ENCODE peak calls at places on chromosomes 16 and 17, in six cellular contexts. One of them, this sample, is unnamed.

GRCh38 chr17:1158879-1159278 is 20.9 kb downstream of the ABR start:
- DNase-seq in K562: no peak
- DNase-seq in SK-N-SH: no peak
- DNase-seq in HepG2: no peak
- DNase-seq in GM12878: no peak
- DNase-seq in H1: no peak
- DNase-seq in this sample: no peak

GRCh38 chr16:85310868-85311585 is 198.8 kb upstream of the CIBAR2 start:
- DNase-seq in K562: peak
- DNase-seq in SK-N-SH: no peak
- DNase-seq in HepG2: no peak
- DNase-seq in GM12878: no peak
- DNase-seq in H1: no peak
- DNase-seq in this sample: peak

GRCh38 chr17:73455050-73455687 is 143.4 kb upstream of the CDC42EP4 start:
- DNase-seq in K562: no peak
- DNase-seq in SK-N-SH: peak
- DNase-seq in HepG2: no peak
- DNase-seq in GM12878: no peak
- DNase-seq in H1: no peak
- DNase-seq in this sample: no peak

GRCh38 chr16:19831678-19832077 is 53.0 kb downstream of the GPRC5B start:
- DNase-seq in K562: peak
- DNase-seq in SK-N-SH: no peak
- DNase-seq in HepG2: no peak
- DNase-seq in GM12878: no peak
- DNase-seq in H1: no peak
- DNase-seq in this sample: no peak

GRCh38 chr17:55340171-55340570 is 75.4 kb downstream of the HLF start:
- DNase-seq in K562: no peak
- DNase-seq in SK-N-SH: no peak
- DNase-seq in HepG2: no peak
- DNase-seq in GM12878: no peak
- DNase-seq in H1: no peak
- DNase-seq in this sample: no peak

GRCh38 chr17:27540300-27541105 is 84.3 kb downstream of the KSR1 start:
- DNase-seq in K562: no peak
- DNase-seq in SK-N-SH: no peak
- DNase-seq in HepG2: peak
- DNase-seq in GM12878: no peak
- DNase-seq in H1: no peak
- DNase-seq in this sample: no peak

GRCh38 chr17:63838586-63839184 is 3.8 kb downstream of the SMARCD2 start:
- DNase-seq in K562: no peak
- DNase-seq in SK-N-SH: no peak
- DNase-seq in HepG2: no peak
- DNase-seq in GM12878: no peak
- DNase-seq in H1: no peak
- DNase-seq in this sample: peak

GRCh38 chr16:83268164-83268563 is 539.6 kb upstream of the HSBP1 start:
- DNase-seq in K562: no peak
- DNase-seq in SK-N-SH: no peak
- DNase-seq in HepG2: no peak
- DNase-seq in GM12878: no peak
- DNase-seq in H1: no peak
- DNase-seq in this sample: no peak

GRCh38 chr17:81512984-81513668 is 527 bp upstream of the ACTG1 start:
- DNase-seq in K562: peak
- DNase-seq in SK-N-SH: no peak
- DNase-seq in HepG2: peak
- DNase-seq in GM12878: no peak
- DNase-seq in H1: no peak
- DNase-seq in this sample: peak

GRCh38 chr17:34254651-34255380 is at the start of gene CCL2:
- DNase-seq in K562: no peak
- DNase-seq in SK-N-SH: peak
- DNase-seq in HepG2: no peak
- DNase-seq in GM12878: no peak
- DNase-seq in H1: peak
- DNase-seq in this sample: peak

GRCh38 chr16:79307214-79307613 is 293.3 kb downstream of the MAF start:
- DNase-seq in K562: no peak
- DNase-seq in SK-N-SH: no peak
- DNase-seq in HepG2: no peak
- DNase-seq in GM12878: no peak
- DNase-seq in H1: no peak
- DNase-seq in this sample: no peak

GRCh38 chr17:75869282-75870141 is 8.9 kb downstream of the TRIM47 start:
- DNase-seq in K562: peak
- DNase-seq in SK-N-SH: peak
- DNase-seq in HepG2: peak
- DNase-seq in GM12878: no peak
- DNase-seq in H1: no peak
- DNase-seq in this sample: no peak

GRCh38 chr16:2468725-2469398 is 2.2 kb upstream of the NTN3 start:
- DNase-seq in K562: peak
- DNase-seq in SK-N-SH: peak
- DNase-seq in HepG2: no peak
- DNase-seq in GM12878: peak
- DNase-seq in H1: peak
- DNase-seq in this sample: no peak

GRCh38 chr17:7079581-7080444 is at the start of gene CLEC10A:
- DNase-seq in K562: no peak
- DNase-seq in SK-N-SH: no peak
- DNase-seq in HepG2: no peak
- DNase-seq in GM12878: no peak
- DNase-seq in H1: no peak
- DNase-seq in this sample: no peak

DNA sequence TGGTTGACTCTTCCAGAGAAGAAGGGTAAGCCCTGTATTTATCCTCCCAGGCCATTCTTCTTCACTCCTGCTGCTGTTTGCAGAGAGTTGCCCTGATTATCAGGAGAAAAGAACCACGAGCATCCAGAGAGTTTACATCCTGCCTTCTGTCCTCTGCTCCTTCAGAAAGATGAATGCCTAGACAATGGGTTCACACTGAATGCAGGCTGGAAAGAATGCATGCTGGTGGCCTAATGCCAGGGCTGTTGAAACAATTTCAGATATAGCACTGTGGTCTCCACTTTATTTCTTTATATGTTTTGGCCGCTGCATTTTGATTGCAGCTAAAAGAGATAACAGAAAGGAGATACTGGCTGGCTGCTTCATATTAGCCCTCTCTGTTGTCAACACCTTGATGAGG is 21.2 kb upstream of the HAS3 start:
- DNase-seq in K562: no peak
- DNase-seq in SK-N-SH: no peak
- DNase-seq in HepG2: no peak
- DNase-seq in GM12878: no peak
- DNase-seq in H1: no peak
- DNase-seq in this sample: no peak
- TF ChIP-seq JUND in K562: no peak
- TF ChIP-seq JUND in SK-N-SH: no peak
- TF ChIP-seq JUND in HepG2: no peak
- TF ChIP-seq JUND in GM12878: no peak
- TF ChIP-seq JUND in H1: no peak
- TF ChIP-seq JUND in this sample: no peak

GRCh38 chr16:4924593-4925378 is 12.2 kb downstream of the PPL start:
- DNase-seq in K562: no peak
- DNase-seq in SK-N-SH: peak
- DNase-seq in HepG2: peak
- DNase-seq in GM12878: no peak
- DNase-seq in H1: no peak
- DNase-seq in this sample: no peak
- TF ChIP-seq JUND in K562: no peak
- TF ChIP-seq JUND in SK-N-SH: no peak
- TF ChIP-seq JUND in HepG2: peak
- TF ChIP-seq JUND in GM12878: no peak
- TF ChIP-seq JUND in H1: no peak
- TF ChIP-seq JUND in this sample: no peak

GRCh38 chr16:12453832-12454231 is 349.9 kb downstream of the CPPED1 start:
- DNase-seq in K562: no peak
- DNase-seq in SK-N-SH: no peak
- DNase-seq in HepG2: no peak
- DNase-seq in GM12878: no peak
- DNase-seq in H1: no peak
- DNase-seq in this sample: no peak

GRCh38 chr16:12449374-12449773 is 354.3 kb downstream of the CPPED1 start:
- DNase-seq in K562: no peak
- DNase-seq in SK-N-SH: no peak
- DNase-seq in HepG2: no peak
- DNase-seq in GM12878: no peak
- DNase-seq in H1: no peak
- DNase-seq in this sample: no peak

GRCh38 chr16:12450381-12450780 is 353.3 kb downstream of the CPPED1 start:
- DNase-seq in K562: no peak
- DNase-seq in SK-N-SH: no peak
- DNase-seq in HepG2: no peak
- DNase-seq in GM12878: no peak
- DNase-seq in H1: no peak
- DNase-seq in this sample: peak

GRCh38 chr16:12452549-12452948 is 351.1 kb downstream of the CPPED1 start:
- DNase-seq in K562: no peak
- DNase-seq in SK-N-SH: no peak
- DNase-seq in HepG2: no peak
- DNase-seq in GM12878: no peak
- DNase-seq in H1: no peak
- DNase-seq in this sample: no peak

DNA sequence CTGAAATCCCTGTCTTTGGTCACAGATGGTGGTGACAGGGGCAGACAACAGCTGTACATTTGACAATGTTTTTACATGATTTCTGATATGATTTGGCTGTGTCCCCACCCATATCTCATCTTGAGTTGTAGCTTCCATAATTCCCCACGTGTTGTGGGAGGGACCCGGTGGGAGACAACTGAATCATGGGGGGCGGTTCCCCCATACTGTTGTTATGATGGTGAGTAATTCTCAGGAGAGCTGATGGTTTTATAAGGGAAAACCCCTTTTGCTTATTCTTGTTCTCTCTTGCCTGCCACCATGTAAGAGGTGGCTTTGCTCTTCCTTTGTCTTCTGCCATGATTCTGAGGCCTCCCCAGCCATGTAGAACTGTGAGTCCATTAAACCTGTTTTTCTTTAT is 353.9 kb downstream of the CPPED1 start:
- DNase-seq in K562: no peak
- DNase-seq in SK-N-SH: no peak
- DNase-seq in HepG2: no peak
- DNase-seq in GM12878: no peak
- DNase-seq in H1: no peak
- DNase-seq in this sample: no peak
- TF ChIP-seq JUND in K562: no peak
- TF ChIP-seq JUND in SK-N-SH: no peak
- TF ChIP-seq JUND in HepG2: no peak
- TF ChIP-seq JUND in GM12878: no peak
- TF ChIP-seq JUND in H1: no peak
- TF ChIP-seq JUND in this sample: no peak

GRCh38 chr16:47258874-47259461 is 115.2 kb upstream of the NETO2 start:
- DNase-seq in K562: peak
- DNase-seq in SK-N-SH: peak
- DNase-seq in HepG2: peak
- DNase-seq in GM12878: peak
- DNase-seq in H1: no peak
- DNase-seq in this sample: no peak
- TF ChIP-seq JUND in K562: no peak
- TF ChIP-seq JUND in SK-N-SH: no peak
- TF ChIP-seq JUND in HepG2: no peak
- TF ChIP-seq JUND in GM12878: no peak
- TF ChIP-seq JUND in H1: no peak
- TF ChIP-seq JUND in this sample: no peak

DNA sequence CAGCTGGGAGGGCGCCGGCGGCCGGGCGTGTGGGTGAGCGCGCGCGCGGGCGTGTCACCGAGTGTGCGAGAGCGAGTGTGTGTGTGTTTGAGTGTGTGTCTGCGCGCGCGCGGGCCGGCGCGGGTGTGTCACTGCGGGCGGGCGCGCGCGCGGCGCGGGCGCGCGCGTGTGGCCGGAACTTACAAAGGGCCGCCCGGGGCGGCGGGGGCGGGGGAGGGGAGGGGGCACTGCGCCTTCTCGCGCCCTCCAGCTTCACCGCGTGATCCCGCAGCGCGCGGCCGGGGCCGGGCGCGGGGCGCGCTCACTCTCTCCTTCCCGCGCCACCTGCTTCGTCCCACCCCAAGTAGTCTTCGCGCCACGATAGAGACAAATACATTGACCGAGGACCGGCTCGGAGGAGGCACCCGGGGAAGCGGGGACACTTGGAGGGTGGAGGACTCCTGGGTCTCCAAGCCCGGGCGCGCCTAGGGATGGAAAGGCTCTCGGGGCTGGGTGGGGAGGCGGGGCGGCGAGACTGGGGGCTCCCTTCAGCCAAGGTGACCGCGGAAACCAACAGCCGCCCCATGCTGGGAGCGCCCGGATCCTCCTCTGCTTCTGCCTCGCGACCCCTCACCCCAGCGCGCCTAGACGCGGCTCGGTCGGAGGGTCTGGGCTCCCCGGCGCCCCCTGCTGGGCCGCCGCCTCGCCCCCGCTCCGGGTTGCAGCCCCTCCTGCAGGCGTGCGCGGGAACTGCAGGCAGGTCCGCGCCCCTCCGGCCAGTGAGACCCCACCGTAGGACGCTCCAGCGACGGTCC is at the start of gene SRCIN1:
- DNase-seq in K562: peak
- DNase-seq in SK-N-SH: peak
- DNase-seq in HepG2: peak
- DNase-seq in GM12878: no peak
- DNase-seq in H1: peak
- DNase-seq in this sample: peak
- TF ChIP-seq JUND in K562: no peak
- TF ChIP-seq JUND in SK-N-SH: no peak
- TF ChIP-seq JUND in HepG2: no peak
- TF ChIP-seq JUND in GM12878: no peak
- TF ChIP-seq JUND in H1: no peak
- TF ChIP-seq JUND in this sample: no peak

This sample was measured in T47D.